ENCODE peak calls at places on chromosomes 1 and 21, in nine cellular contexts. D, M, W, Z, B, G, P, L and Q are unnamed samples.

GRCh38 chr1:21292991-21293536 is 2.8 kb upstream of the ECE1 start:
- ATAC-seq in G (no peak), W (no peak), B (no peak), D (no peak), L (no peak), M (peak), Z (peak), P (peak), Q (peak)

GRCh38 chr1:37661401-37661800 is 26.7 kb upstream of the RSPO1 start:
- ATAC-seq in L (no peak), W (no peak), D (no peak), G (no peak), Z (no peak), P (no peak), B (no peak), M (no peak), Q (no peak)

GRCh38 chr21:41971891-41972290 is 18.1 kb upstream of the C2CD2 start:
- ATAC-seq in Z (no peak), P (no peak), L (no peak), W (no peak), D (no peak), M (no peak), G (no peak), B (no peak), Q (no peak)

GRCh38 chr21:34202553-34203332 is 129.4 kb downstream of the MRPS6 start:
- ATAC-seq in P (no peak), M (no peak), W (peak), Z (no peak), G (peak), B (peak), D (no peak), L (peak), Q (no peak)

GRCh38 chr1:165235158-165235776 is 121.2 kb downstream of the LMX1A start:
- ATAC-seq in P (peak), G (peak), Z (no peak), M (no peak), B (peak), D (peak), W (peak), L (no peak), Q (peak)

GRCh38 chr21:36355868-36356267 is 29.3 kb upstream of the CHAF1B start:
- ATAC-seq in P (no peak), M (no peak), D (no peak), W (no peak), G (no peak), L (no peak), B (no peak), Z (no peak), Q (no peak)

GRCh38 chr1:1777950-1778826 is at the start of gene NADK:
- ATAC-seq in W (peak), M (peak), P (peak), L (peak), D (peak), Z (peak), G (peak), B (peak), Q (peak)

GRCh38 chr1:66247415-66248208 is 286.3 kb upstream of the SGIP1 start:
- ATAC-seq in L (no peak), P (no peak), D (no peak), B (no peak), Z (peak), G (no peak), M (peak), W (no peak), Q (no peak)

GRCh38 chr1:60621524-60621923 is 460.8 kb upstream of the NFIA start:
- ATAC-seq in Z (no peak), G (peak), B (no peak), P (no peak), D (no peak), M (no peak), L (no peak), W (peak), Q (no peak)

GRCh38 chr1:59354754-59355337 is 58.0 kb downstream of the FGGY start:
- ATAC-seq in M (peak), L (no peak), W (no peak), G (no peak), B (no peak), D (no peak), P (peak), Z (peak), Q (no peak)

GRCh38 chr21:36211660-36212512 is 55.3 kb downstream of the DOP1B start:
- ATAC-seq in Z (peak), G (no peak), L (no peak), W (no peak), D (no peak), M (peak), P (no peak), B (no peak), Q (no peak)

GRCh38 chr1:237737448-237737847 is 153.3 kb downstream of the ZP4 start:
- ATAC-seq in W (no peak), M (no peak), P (no peak), D (no peak), L (peak), G (no peak), B (no peak), Z (peak), Q (no peak)